ENCODE peak calls at places on chromosomes 12 and 14, in five cellular contexts. V, I, Y, C and K are unnamed samples.
A peak's percentile ranks its signal among the peaks of the same experiment; 100 is the strongest.

GRCh38 chr12:920676-921075 is 28.8 kb downstream of the RAD52 start:
- DNase-seq in V (no peak), I (no peak), Y (no peak), C (no peak), K (no peak)

GRCh38 chr14:51855234-51855633 is 5.2 kb upstream of the GNG2 start:
- DNase-seq in V (no peak), I (no peak), Y (no peak), C (no peak), K (no peak)

GRCh38 chr12:114976361-114976760 is 292.4 kb upstream of the TBX3 start:
- DNase-seq in V (no peak), I (no peak), Y (no peak), C (no peak), K (no peak)

GRCh38 chr12:32697445-32697844 is 18.3 kb downstream of the DNM1L start:
- DNase-seq in V (no peak), I (no peak), Y (no peak), C (no peak), K (no peak)

GRCh38 chr14:65958664-65959562 is 527.3 kb upstream of the CCDC196 start:
- DNase-seq in V (peak; percentile 54), I (no peak), Y (no peak), C (peak; percentile 79), K (no peak)

GRCh38 chr12:18706798-18707197 is 31.0 kb downstream of the PLCZ1 start:
- DNase-seq in V (no peak), I (no peak), Y (no peak), C (no peak), K (no peak)

GRCh38 chr12:49094104-49094948 is at the start of gene DHH:
- DNase-seq in V (no peak), I (peak; percentile 52), Y (no peak), C (no peak), K (no peak)

GRCh38 chr12:128861226-128862016 is 8.1 kb downstream of the GLT1D1 start:
- DNase-seq in V (no peak), I (no peak), Y (no peak), C (peak; percentile 72), K (no peak)

GRCh38 chr12:104506691-104507401 is 50.1 kb downstream of the CHST11 start:
- DNase-seq in V (no peak), I (peak; percentile 58), Y (no peak), C (no peak), K (no peak)

GRCh38 chr12:77062846-77063461 is 2.4 kb downstream of the E2F7 start:
- DNase-seq in V (no peak), I (peak; percentile 29), Y (peak; percentile 9), C (no peak), K (peak; percentile 44)

GRCh38 chr14:21136024-21136423 is 19.8 kb downstream of the OR5AU1 start:
- DNase-seq in V (peak; percentile 34), I (no peak), Y (no peak), C (no peak), K (no peak)

GRCh38 chr12:126312457-126312856 is 1247.2 kb downstream of the AACS start:
- DNase-seq in V (no peak), I (no peak), Y (no peak), C (no peak), K (no peak)

GRCh38 chr12:117121456-117121855 is 22.2 kb upstream of the TESC start:
- DNase-seq in V (peak; percentile 35), I (no peak), Y (no peak), C (no peak), K (no peak)

GRCh38 chr14:93207468-93208308 is 632 bp downstream of the UBR7 start:
- DNase-seq in V (peak; percentile 74), I (peak; percentile 64), Y (no peak), C (no peak), K (peak; percentile 31)

GRCh38 chr12:68332726-68333630 is 816 bp upstream of the MDM1 start:
- DNase-seq in V (no peak), I (no peak), Y (no peak), C (no peak), K (no peak)

GRCh38 chr12:68334136-68334535 is 2.0 kb upstream of the MDM1 start:
- DNase-seq in V (peak; percentile 70), I (no peak), Y (no peak), C (no peak), K (no peak)

GRCh38 chr12:68331500-68331868 is 678 bp downstream of the MDM1 start:
- DNase-seq in V (no peak), I (no peak), Y (no peak), C (no peak), K (no peak)

GRCh38 chr12:68335462-68335861 is 3.3 kb upstream of the MDM1 start:
- DNase-seq in V (no peak), I (no peak), Y (no peak), C (no peak), K (no peak)

GRCh38 chr12:68331869-68332725 is at the start of gene MDM1:
- DNase-seq in V (peak; percentile 99), I (peak; percentile 98), Y (peak; percentile 96), C (peak; percentile 99), K (peak; percentile 89)
- TF ChIP-seq POLR2A in V (no peak), I (peak; percentile 56), Y (no peak), C (no peak), K (peak; percentile 81)

DNA sequence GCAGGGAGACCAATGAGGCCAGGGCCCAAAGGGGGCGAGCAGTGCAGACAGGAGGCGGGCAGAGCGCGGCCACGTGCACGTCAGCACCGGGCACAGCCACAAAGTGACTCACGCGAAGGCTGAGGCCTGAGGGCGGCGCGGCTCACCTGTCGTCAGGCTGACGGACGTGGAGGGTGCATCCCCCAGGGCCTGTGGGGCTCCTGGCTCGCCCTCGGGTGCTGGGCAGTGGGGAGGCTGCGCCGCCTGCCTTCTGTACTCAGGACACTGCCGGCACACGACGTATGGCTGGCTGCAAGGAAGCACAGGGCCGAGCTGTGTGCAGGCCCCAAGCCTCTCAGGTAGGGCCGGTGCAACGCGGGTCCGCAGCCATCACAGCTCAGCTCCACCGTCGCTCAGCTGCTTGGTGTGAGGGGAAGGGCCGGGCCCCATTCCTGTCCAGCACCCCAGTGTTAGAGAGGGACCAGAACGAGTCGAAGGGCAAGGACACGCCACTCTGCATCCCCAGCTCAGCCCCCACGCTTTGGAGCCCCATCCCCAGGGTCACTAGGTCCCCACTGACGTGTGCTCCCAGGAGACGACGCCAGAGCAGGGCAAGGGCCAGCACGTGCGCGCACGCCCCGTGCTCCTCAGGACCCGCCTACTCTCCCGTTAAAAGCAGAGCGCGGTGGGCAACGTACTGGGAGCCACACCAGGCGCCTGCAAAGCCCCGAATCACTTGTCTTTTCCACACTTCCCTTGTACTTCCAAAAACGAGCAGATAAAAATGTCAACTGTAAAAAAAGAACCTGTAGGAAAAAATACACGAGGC is 24.8 kb upstream of the GOLGA3 start:
- DNase-seq in V (no peak), I (no peak), Y (no peak), C (no peak), K (no peak)
- TF ChIP-seq POLR2A in V (no peak), I (no peak), Y (no peak), C (no peak), K (no peak)

GRCh38 chr12:94994312-94994711 is 9.2 kb downstream of the NDUFA12 start:
- DNase-seq in V (no peak), I (no peak), Y (no peak), C (no peak), K (peak; percentile 71)

GRCh38 chr12:94997726-94998125 is 5.8 kb downstream of the NDUFA12 start:
- DNase-seq in V (no peak), I (no peak), Y (no peak), C (no peak), K (no peak)

GRCh38 chr12:95002754-95003153 is 743 bp downstream of the NDUFA12 start:
- DNase-seq in V (no peak), I (no peak), Y (no peak), C (no peak), K (no peak)

GRCh38 chr12:94997061-94997460 is 6.4 kb downstream of the NDUFA12 start:
- DNase-seq in V (no peak), I (no peak), Y (no peak), C (no peak), K (no peak)

DNA sequence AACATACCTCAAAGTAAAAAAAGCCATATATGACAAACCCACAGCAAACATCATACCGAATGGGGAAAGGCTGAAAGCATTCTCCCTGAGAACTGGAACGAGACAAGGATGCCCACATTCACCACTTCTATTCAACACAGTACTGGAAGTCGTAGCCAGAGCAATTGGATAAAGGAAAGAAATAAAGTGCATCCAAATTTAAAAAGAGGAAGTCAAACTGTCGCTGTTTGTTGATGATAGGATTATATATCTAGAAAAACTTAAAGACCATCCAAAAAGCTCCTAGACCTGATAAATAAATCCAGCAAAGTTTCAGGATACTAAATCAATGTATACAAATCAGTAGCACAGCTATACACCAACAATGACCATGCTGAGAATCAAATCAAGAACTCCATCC is 5.2 kb downstream of the NDUFA12 start:
- DNase-seq in V (no peak), I (no peak), Y (no peak), C (no peak), K (no peak)
- TF ChIP-seq POLR2A in V (no peak), I (no peak), Y (no peak), C (no peak), K (no peak)

GRCh38 chr12:3772380-3772779 is 19.5 kb upstream of the CRACR2A start:
- DNase-seq in V (no peak), I (no peak), Y (no peak), C (no peak), K (no peak)

GRCh38 chr12:3775385-3776035 is 22.6 kb upstream of the CRACR2A start:
- DNase-seq in V (no peak), I (no peak), Y (no peak), C (no peak), K (no peak)

GRCh38 chr12:3771853-3772252 is 18.9 kb upstream of the CRACR2A start:
- DNase-seq in V (no peak), I (peak; percentile 78), Y (no peak), C (no peak), K (no peak)

DNA sequence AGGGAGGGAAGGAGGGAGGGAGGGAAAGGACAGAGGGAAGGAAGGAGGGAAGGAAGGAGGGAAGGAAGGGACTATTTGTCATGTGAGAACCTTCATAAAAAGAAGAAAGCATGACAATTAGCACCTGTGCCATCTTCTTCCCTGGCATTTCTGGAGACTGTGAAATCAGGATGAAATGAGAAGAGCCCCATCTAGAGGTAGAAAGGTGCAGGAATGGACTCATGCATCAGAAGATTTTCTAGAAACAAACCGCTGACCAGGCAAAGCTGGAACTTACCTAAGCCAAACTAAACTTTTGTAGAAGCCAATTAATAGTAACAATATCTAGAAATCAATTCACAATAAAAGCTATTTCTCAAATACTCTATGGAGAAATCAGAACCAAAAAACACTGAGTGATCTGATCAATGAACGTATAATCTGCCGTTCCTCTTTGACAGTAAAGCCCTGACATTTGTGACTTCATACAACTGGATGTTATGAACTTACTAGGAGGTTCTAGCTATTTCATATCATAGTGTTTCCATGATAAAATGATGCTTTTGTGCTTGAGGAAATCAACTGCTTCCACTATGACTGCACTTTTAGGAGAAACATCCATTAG is 24.4 kb upstream of the CRACR2A start:
- DNase-seq in V (peak; percentile 60), I (no peak), Y (peak; percentile 53), C (no peak), K (no peak)
- TF ChIP-seq POLR2A in V (no peak), I (no peak), Y (no peak), C (no peak), K (no peak)

GRCh38 chr14:29007990-29008389 is 241.4 kb downstream of the FOXG1 start:
- DNase-seq in V (no peak), I (no peak), Y (no peak), C (no peak), K (no peak)

GRCh38 chr14:29005647-29006046 is 239.1 kb downstream of the FOXG1 start:
- DNase-seq in V (no peak), I (no peak), Y (no peak), C (no peak), K (no peak)
- TF ChIP-seq POLR2A in V (no peak), I (no peak), Y (no peak), C (no peak), K (no peak)

GRCh38 chr14:103207038-103207403 is 83.8 kb downstream of the TNFAIP2 start:
- DNase-seq in V (no peak), I (peak; percentile 82), Y (peak; percentile 28), C (peak; percentile 97), K (no peak)
- TF ChIP-seq POLR2A in V (no peak), I (no peak), Y (no peak), C (no peak), K (no peak)